ENCODE peak calls at places on chromosomes 4 and X, in six cellular contexts. Z is NCI-H226; H is hepatocyte; D is EH; Y is activated CD4-positive, alpha-beta T cell treated with anti-CD3 and anti-CD28 coated beads for 36 hours; U is fibroblast of pulmonary artery. E is an unnamed sample.

GRCh38 chrX:155000841-155001240 is 21.7 kb downstream of the F8 start:
- DNase-seq in Z (no peak), D (no peak), H (no peak), U (no peak), Y (no peak), E (no peak)

GRCh38 chrX:109624641-109625311 is at the start of gene KCNE5:
- DNase-seq in D (no peak), Z (no peak), U (no peak), H (peak), Y (no peak), E (no peak)

GRCh38 chr4:173018446-173018845 is 150.2 kb upstream of the GALNT7 start:
- DNase-seq in D (no peak), Y (no peak), Z (no peak), U (no peak), H (no peak), E (no peak)

GRCh38 chrX:122004127-122004526 is 956.7 kb downstream of the GLUD2 start:
- DNase-seq in H (no peak), Z (no peak), Y (no peak), U (no peak), D (no peak), E (no peak)

GRCh38 chr4:79757580-79757979 is 315.4 kb downstream of the ANTXR2 start:
- DNase-seq in U (no peak), H (no peak), Z (no peak), D (peak), Y (no peak), E (peak)

GRCh38 chrX:15146515-15146914 is 123.4 kb downstream of the ASB9 start:
- DNase-seq in Y (peak), H (peak), U (peak), Z (no peak), D (peak), E (peak)

GRCh38 chr4:80017125-80017854 is 55.7 kb downstream of the ANTXR2 start:
- DNase-seq in Y (no peak), U (peak), H (no peak), Z (peak), D (peak), E (peak)

GRCh38 chr4:173883821-173884220 is 353.8 kb upstream of the HAND2 start:
- DNase-seq in H (peak), U (no peak), D (no peak), Z (peak), Y (no peak), E (peak)

GRCh38 chr4:89836031-89836777 is 757 bp downstream of the SNCA start:
- DNase-seq in Y (peak), Z (no peak), U (no peak), H (peak), D (no peak), E (no peak)

GRCh38 chrX:63809158-63809557 is 24.1 kb upstream of the ARHGEF9 start:
- DNase-seq in U (no peak), D (no peak), Y (no peak), H (no peak), Z (no peak), E (no peak)

GRCh38 chr4:9691221-9692065 is 90.0 kb upstream of the DRD5 start:
- DNase-seq in H (peak), D (peak), Y (peak), Z (peak), U (peak), E (peak)

GRCh38 chr4:34258176-34258575 is 1986.1 kb downstream of the ARAP2 start:
- DNase-seq in D (no peak), Y (no peak), U (peak), H (no peak), Z (no peak), E (peak)

GRCh38 chr4:55440786-55441185 is 45.0 kb downstream of the TMEM165 start:
- DNase-seq in Y (no peak), Z (no peak), H (no peak), U (no peak), D (no peak), E (no peak)

GRCh38 chr4:156992943-156993342 is 21.3 kb upstream of the PDGFC start:
- DNase-seq in Z (peak), U (peak), D (peak), H (no peak), Y (no peak), E (peak)

GRCh38 chr4:128565565-128566186 is 243.8 kb upstream of the JADE1 start:
- DNase-seq in D (peak), Y (peak), H (peak), U (peak), Z (peak), E (peak)

GRCh38 chr4:155745984-155746383 is 12.8 kb upstream of the GUCY1B1 start:
- DNase-seq in Y (no peak), Z (no peak), H (peak), D (peak), U (no peak), E (peak)

E was measured in fibroblast of the aortic adventitia.